ENCODE peak calls at places on chromosome 5, in four cellular contexts. Q is H1, I is GM12878, W is K562. A is an unnamed sample.

GRCh38 chr5:33763435-33763834 is 128.4 kb downstream of the ADAMTS12 start:
- DNase-seq in Q (no peak), I (no peak), W (no peak), A (no peak)

GRCh38 chr5:135388860-135389435 is 10.1 kb downstream of the MACROH2A1 start:
- DNase-seq in Q (no peak), I (no peak), W (no peak), A (no peak)

GRCh38 chr5:160604484-160604883 is 182.8 kb downstream of the PTTG1 start:
- DNase-seq in Q (no peak), I (no peak), W (no peak), A (no peak)

GRCh38 chr5:124126504-124127240 is 614.7 kb downstream of the CSNK1G3 start:
- DNase-seq in Q (no peak), I (no peak), W (no peak), A (no peak)

GRCh38 chr5:78648359-78649219 is at the start of gene LHFPL2:
- DNase-seq in Q (peak), I (no peak), W (peak), A (peak)

GRCh38 chr5:123805300-123805699 is 293.3 kb downstream of the CSNK1G3 start:
- DNase-seq in Q (no peak), I (no peak), W (no peak), A (no peak)

GRCh38 chr5:153972240-153972639 is 66.5 kb downstream of the FAM114A2 start:
- DNase-seq in Q (no peak), I (no peak), W (no peak), A (no peak)

GRCh38 chr5:35924122-35924949 is 14.1 kb downstream of the CAPSL start:
- DNase-seq in Q (no peak), I (no peak), W (no peak), A (no peak)

GRCh38 chr5:17189381-17190036 is 27.9 kb upstream of the BASP1 start:
- DNase-seq in Q (peak), I (peak), W (peak), A (peak)

GRCh38 chr5:122419195-122419894 is 107.3 kb downstream of the SNCAIP start:
- DNase-seq in Q (no peak), I (no peak), W (no peak), A (no peak)

GRCh38 chr5:1069720-1070088 is 42.2 kb downstream of the SLC12A7 start:
- DNase-seq in Q (no peak), I (no peak), W (no peak), A (no peak)

GRCh38 chr5:95417971-95418370 is 26.8 kb downstream of the FAM81B start:
- DNase-seq in Q (no peak), I (no peak), W (no peak), A (no peak)

GRCh38 chr5:149545327-149545726 is 5.9 kb downstream of the CSNK1A1 start:
- DNase-seq in Q (peak), I (no peak), W (no peak), A (no peak)

GRCh38 chr5:56711191-56711590 is 104.2 kb upstream of the MAP3K1 start:
- DNase-seq in Q (no peak), I (no peak), W (no peak), A (no peak)

GRCh38 chr5:6377582-6378127 is 692 bp downstream of the MED10 start:
- DNase-seq in Q (no peak), I (no peak), W (no peak), A (no peak)

GRCh38 chr5:7754997-7755596 is 95.8 kb downstream of the CFAP90 start:
- DNase-seq in Q (peak), I (no peak), W (peak), A (peak)

GRCh38 chr5:43063731-43064171 is 23.6 kb upstream of the ANXA2R start:
- DNase-seq in Q (no peak), I (no peak), W (peak), A (no peak)

GRCh38 chr5:58258984-58259684 is 200.8 kb downstream of the PLK2 start:
- DNase-seq in Q (no peak), I (no peak), W (no peak), A (no peak)

GRCh38 chr5:60583598-60583997 is 116.4 kb downstream of the DEPDC1B start:
- DNase-seq in Q (no peak), I (no peak), W (no peak), A (peak)

GRCh38 chr5:160471761-160472160 is 50.1 kb downstream of the PTTG1 start:
- DNase-seq in Q (no peak), I (no peak), W (no peak), A (no peak)

DNA sequence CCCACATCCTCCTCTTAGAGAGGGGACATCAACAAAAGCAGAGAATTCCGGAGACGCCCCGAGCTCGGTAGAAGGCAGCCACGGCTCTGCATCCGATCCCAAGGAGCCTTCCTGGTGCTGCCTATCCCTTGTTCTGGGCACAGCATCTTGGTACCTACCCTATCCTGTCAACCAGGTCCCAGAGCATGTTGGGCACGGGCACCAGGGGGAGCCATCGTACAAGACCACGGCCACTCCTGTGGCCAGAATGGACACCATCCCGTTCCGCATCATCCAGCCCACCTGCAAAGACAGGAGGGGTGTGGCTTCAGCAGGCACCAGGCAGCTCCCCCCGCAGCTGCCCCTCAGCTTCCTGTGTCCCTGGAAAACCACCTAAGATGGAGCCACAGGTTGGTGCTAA is 62.7 kb upstream of the ZNF354A start:
- DNase-seq in Q (peak), I (no peak), W (peak), A (peak)
- TF ChIP-seq NRF1 in Q (no peak), I (no peak), W (no peak), A (no peak)

GRCh38 chr5:59279979-59280378 is 613.5 kb downstream of the PDE4D start:
- DNase-seq in Q (no peak), I (no peak), W (no peak), A (no peak)
- TF ChIP-seq NRF1 in Q (no peak), I (no peak), W (no peak), A (no peak)

GRCh38 chr5:138000102-138000723 is 32.7 kb downstream of the FAM13B start:
- DNase-seq in Q (no peak), I (no peak), W (peak), A (no peak)

GRCh38 chr5:137997726-137998213 is 35.1 kb downstream of the FAM13B start:
- DNase-seq in Q (no peak), I (peak), W (peak), A (no peak)

GRCh38 chr5:137995747-137996123 is 37.1 kb downstream of the FAM13B start:
- DNase-seq in Q (no peak), I (no peak), W (peak), A (no peak)

GRCh38 chr5:137994556-137994955 is 38.3 kb downstream of the FAM13B start:
- DNase-seq in Q (no peak), I (no peak), W (no peak), A (no peak)

DNA sequence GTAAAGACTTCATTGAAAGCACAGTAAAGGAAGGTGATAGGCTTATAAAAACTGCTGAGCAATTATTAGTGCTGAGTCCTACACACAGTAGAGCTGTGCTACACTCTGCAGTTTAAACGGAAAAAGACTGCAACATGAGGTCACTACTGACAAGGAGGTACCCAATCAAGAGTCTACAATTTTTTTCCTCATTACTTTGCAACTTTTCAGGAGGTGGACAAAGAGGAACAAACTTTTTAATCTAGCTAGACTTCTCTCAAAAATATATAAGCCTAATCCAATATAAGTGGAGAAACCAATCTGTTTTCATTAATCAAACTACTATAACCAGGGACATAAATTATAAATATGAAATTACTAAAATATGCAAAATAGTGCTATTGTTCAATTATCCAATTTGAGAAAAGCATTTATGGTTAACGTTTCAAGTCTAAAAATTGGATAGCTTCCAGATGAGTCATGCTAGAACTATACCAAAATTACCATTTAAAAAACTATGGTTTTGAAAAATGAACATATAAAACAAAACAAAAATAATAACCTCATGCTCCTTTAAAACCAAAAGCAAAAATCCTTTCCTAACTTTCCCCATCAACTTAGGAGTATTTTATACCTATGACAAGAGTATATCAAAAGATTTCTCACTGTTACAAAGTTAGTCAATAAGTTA is 37.7 kb downstream of the FAM13B start:
- DNase-seq in Q (no peak), I (no peak), W (peak), A (no peak)
- TF ChIP-seq NRF1 in Q (no peak), I (no peak), W (no peak), A (no peak)

DNA sequence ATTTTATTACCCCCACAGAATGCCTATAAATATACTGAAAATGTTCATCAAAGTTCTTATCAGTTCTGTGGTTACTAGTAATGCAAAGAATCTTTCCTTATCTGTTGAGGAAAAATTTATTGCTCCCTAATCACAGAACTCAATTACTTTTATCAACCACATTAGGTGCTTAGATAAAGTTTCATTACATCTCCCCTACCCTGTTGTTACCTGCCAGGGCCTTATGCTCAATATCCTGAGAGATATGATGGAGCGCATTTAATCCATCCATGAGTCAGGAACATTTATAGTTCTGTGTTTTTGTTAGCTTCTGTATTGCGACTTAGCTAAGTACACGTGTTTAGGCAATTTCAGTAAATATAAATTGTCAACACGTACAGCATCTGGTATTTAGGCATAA is 164.3 kb upstream of the ST8SIA4 start:
- DNase-seq in Q (no peak), I (no peak), W (no peak), A (no peak)
- TF ChIP-seq NRF1 in Q (no peak), I (no peak), W (no peak), A (no peak)

DNA sequence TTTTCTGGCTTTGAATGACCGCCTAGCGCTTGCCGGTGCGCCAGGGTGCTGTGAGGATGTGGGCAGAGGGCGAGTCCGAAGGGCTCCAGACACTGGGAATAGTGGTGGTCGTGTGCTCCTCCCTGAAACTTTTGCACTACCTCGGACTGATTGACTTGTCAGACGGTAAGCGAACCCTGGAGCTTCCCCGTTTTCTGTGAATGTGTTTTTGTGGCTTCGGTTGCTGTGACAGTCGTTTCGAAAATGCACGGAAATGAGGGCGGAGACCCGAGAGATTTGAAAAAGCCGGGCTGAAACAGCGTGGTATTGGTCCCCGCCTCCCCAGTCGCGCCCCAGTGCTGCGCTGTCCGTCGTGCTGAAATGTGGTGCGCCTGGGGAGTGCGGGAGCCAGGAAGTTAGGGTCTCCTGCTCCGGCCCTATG is 102.5 kb upstream of the GABRP start:
- DNase-seq in Q (peak), I (no peak), W (peak), A (peak)
- TF ChIP-seq NRF1 in Q (no peak), I (no peak), W (no peak), A (no peak)

GRCh38 chr5:127233590-127233989 is 57.0 kb upstream of the MEGF10 start:
- DNase-seq in Q (no peak), I (no peak), W (no peak), A (no peak)

GRCh38 chr5:127227881-127228280 is 62.7 kb upstream of the MEGF10 start:
- DNase-seq in Q (no peak), I (no peak), W (no peak), A (no peak)

GRCh38 chr5:127229185-127229889 is 61.3 kb upstream of the MEGF10 start:
- DNase-seq in Q (peak), I (no peak), W (peak), A (peak)

GRCh38 chr5:127231118-127231517 is 59.5 kb upstream of the MEGF10 start:
- DNase-seq in Q (no peak), I (no peak), W (no peak), A (no peak)

DNA sequence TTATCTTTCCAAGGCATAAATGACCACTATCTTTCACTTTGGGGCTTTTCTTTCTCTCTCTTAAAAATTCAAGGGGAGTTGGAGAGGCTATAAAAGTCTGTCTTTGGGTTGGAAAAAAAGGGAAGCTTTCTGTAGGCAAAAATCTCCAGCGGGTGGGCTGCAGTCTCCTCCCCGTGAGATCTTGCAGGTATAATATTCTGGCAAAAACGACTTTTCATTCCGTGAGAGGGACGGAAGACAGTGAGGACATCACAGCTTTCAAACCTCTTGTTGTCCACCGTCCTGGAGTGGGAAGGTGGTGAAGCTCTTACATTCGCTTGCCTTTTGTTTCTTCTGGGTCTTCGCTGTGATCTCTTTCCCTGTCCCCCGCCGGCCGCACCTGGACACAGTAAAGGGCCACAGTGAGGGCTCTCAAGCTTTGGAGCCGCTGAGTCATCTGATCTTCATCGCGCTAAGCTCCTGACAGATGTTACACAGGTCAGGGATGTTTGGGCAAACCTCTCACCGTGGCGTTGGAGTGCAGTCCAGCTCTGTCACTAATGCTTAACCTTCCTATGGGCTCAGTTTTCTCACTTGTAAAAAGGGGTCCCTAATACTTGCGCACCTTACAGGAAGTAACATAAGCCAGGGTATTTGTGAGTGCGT is 61.9 kb upstream of the MEGF10 start:
- DNase-seq in Q (peak), I (no peak), W (peak), A (peak)
- TF ChIP-seq NRF1 in Q (no peak), I (no peak), W (no peak), A (no peak)

DNA sequence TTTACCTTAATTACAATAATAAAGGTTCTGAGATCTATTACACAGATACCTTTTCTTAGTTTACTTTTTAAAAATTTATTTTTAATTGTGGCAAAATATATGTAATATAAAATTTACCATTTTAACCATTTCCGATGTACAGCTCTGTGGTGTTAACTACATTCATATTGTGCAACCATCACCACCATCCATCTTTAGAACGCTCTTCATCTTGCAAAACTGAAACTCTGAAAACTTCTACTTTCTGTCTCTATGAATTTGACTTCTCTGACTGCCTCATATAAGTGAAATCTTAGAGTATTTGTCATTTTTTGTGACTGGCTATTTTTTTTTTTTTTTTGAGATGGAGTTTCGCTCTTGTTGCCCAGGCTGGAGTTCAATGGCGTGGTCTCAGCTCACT is 26.8 kb downstream of the WWC1 start:
- DNase-seq in Q (no peak), I (no peak), W (no peak), A (no peak)
- TF ChIP-seq NRF1 in Q (no peak), I (no peak), W (no peak), A (no peak)

GRCh38 chr5:120678279-120678678 is 214.2 kb downstream of the PRR16 start:
- DNase-seq in Q (no peak), I (no peak), W (no peak), A (no peak)
- TF ChIP-seq NRF1 in Q (no peak), I (no peak), W (no peak), A (no peak)